ENCODE peak calls at places on chromosomes 6 and 20, in seven cellular contexts. S is fibroblast of lung, E is astrocyte, P is endothelial cell of umbilical vein, H is PC-3, D is mammary epithelial cell, A is GM23338. K is an unnamed sample.

GRCh38 chr6:31222496-31222895 is 49.4 kb downstream of the HLA-C start:
- DNase-seq in D (no peak), P (no peak), E (no peak), S (no peak), A (no peak), H (no peak), K (no peak)

GRCh38 chr20:51712501-51713212 is 55.5 kb downstream of the ATP9A start:
- DNase-seq in A (peak; percentile 81), H (peak; percentile 75), S (peak; percentile 51), E (peak; percentile 39), P (peak; percentile 23), D (no peak), K (peak; percentile 23)

GRCh38 chr6:147974376-147974775 is 368.3 kb upstream of the SASH1 start:
- DNase-seq in P (no peak), A (no peak), E (peak; percentile 76), H (peak; percentile 77), S (no peak), D (peak; percentile 82), K (no peak)

GRCh38 chr6:158039571-158040050 is 57.9 kb downstream of the SYNJ2 start:
- DNase-seq in E (peak; percentile 87), H (peak; percentile 60), D (no peak), S (no peak), P (no peak), A (no peak), K (no peak)

GRCh38 chr20:32040142-32040953 is 11.7 kb upstream of the HCK start:
- DNase-seq in S (no peak), D (peak; percentile 27), P (no peak), E (no peak), A (no peak), H (no peak), K (no peak)

GRCh38 chr20:37351689-37352610 is 6.0 kb downstream of the SRC start:
- DNase-seq in D (no peak), E (no peak), A (no peak), S (no peak), P (no peak), H (no peak), K (no peak)

GRCh38 chr20:31990958-31991705 is 19.1 kb upstream of the CCM2L start:
- DNase-seq in E (no peak), P (no peak), A (no peak), D (no peak), S (no peak), H (no peak), K (no peak)

GRCh38 chr6:108105584-108105983 is 31.0 kb upstream of the OSTM1 start:
- DNase-seq in S (no peak), D (no peak), P (no peak), A (no peak), H (no peak), E (peak; percentile 47), K (no peak)

GRCh38 chr6:26235240-26235730 is 129.7 kb upstream of the BTN3A2 start:
- DNase-seq in E (no peak), A (no peak), H (peak; percentile 32), D (no peak), P (no peak), S (peak; percentile 60), K (no peak)

GRCh38 chr6:111978826-111979225 is 75.1 kb upstream of the CCN6 start:
- DNase-seq in D (peak; percentile 51), S (peak; percentile 9), A (no peak), H (no peak), E (no peak), P (no peak), K (no peak)

GRCh38 chr6:136173519-136174507 is 76.3 kb downstream of the MTFR2 start:
- DNase-seq in A (no peak), S (peak; percentile 92), H (no peak), P (peak; percentile 89), E (peak; percentile 15), D (no peak), K (peak; percentile 13)

GRCh38 chr6:77026341-77026740 is 436.9 kb downstream of the HTR1B start:
- DNase-seq in A (no peak), S (no peak), D (no peak), P (no peak), E (no peak), H (no peak), K (no peak)

GRCh38 chr6:169619650-169620049 is 82.2 kb downstream of the WDR27 start:
- DNase-seq in E (peak; percentile 35), S (peak; percentile 14), D (peak; percentile 69), P (no peak), H (peak; percentile 61), A (peak; percentile 26), K (no peak)

GRCh38 chr6:163427498-163428254 is 13.2 kb downstream of the QKI start:
- DNase-seq in D (peak; percentile 69), P (peak; percentile 87), A (peak; percentile 63), E (peak; percentile 71), H (peak; percentile 47), S (peak; percentile 90), K (peak; percentile 53)

GRCh38 chr6:158818580-158819212 is 472 bp downstream of the EZR start:
- DNase-seq in S (peak; percentile 61), H (peak; percentile 38), P (peak; percentile 57), D (peak; percentile 63), A (peak; percentile 73), E (peak; percentile 52), K (peak; percentile 79)

GRCh38 chr6:106300944-106301343 is 24.6 kb downstream of the ATG5 start:
- DNase-seq in A (peak; percentile 53), E (peak; percentile 44), P (peak; percentile 38), D (peak; percentile 42), H (peak; percentile 59), S (peak; percentile 74), K (peak; percentile 43)

GRCh38 chr6:40536442-40536841 is 50.7 kb downstream of the LRFN2 start:
- DNase-seq in S (no peak), P (no peak), D (no peak), A (peak; percentile 76), H (peak; percentile 4), E (no peak), K (peak; percentile 42)

GRCh38 chr6:74631558-74631957 is 574.3 kb downstream of the COL12A1 start:
- DNase-seq in P (no peak), D (no peak), E (no peak), H (peak; percentile 49), A (no peak), S (peak; percentile 4), K (no peak)

GRCh38 chr6:23316131-23316530 is 746.8 kb downstream of the HDGFL1 start:
- DNase-seq in E (no peak), P (peak; percentile 82), D (no peak), H (peak; percentile 70), S (peak; percentile 4), A (no peak), K (no peak)

GRCh38 chr6:87099472-87099871 is 4.6 kb upstream of the CGA start:
- DNase-seq in E (no peak), P (no peak), H (no peak), D (no peak), S (no peak), A (no peak), K (no peak)

GRCh38 chr6:169668203-169668847 is 33.5 kb downstream of the WDR27 start:
- DNase-seq in S (no peak), E (no peak), P (no peak), H (no peak), D (no peak), A (peak; percentile 28), K (no peak)

GRCh38 chr20:62900692-62901584 is 25.4 kb downstream of the DIDO1 start:
- DNase-seq in E (no peak), H (peak; percentile 76), S (no peak), A (peak; percentile 73), P (peak; percentile 19), D (peak; percentile 51), K (peak; percentile 81)

GRCh38 chr20:38060536-38060935 is 27.0 kb downstream of the RPRD1B start:
- DNase-seq in E (peak; percentile 87), A (no peak), S (no peak), P (no peak), D (no peak), H (peak; percentile 41), K (no peak)

DNA sequence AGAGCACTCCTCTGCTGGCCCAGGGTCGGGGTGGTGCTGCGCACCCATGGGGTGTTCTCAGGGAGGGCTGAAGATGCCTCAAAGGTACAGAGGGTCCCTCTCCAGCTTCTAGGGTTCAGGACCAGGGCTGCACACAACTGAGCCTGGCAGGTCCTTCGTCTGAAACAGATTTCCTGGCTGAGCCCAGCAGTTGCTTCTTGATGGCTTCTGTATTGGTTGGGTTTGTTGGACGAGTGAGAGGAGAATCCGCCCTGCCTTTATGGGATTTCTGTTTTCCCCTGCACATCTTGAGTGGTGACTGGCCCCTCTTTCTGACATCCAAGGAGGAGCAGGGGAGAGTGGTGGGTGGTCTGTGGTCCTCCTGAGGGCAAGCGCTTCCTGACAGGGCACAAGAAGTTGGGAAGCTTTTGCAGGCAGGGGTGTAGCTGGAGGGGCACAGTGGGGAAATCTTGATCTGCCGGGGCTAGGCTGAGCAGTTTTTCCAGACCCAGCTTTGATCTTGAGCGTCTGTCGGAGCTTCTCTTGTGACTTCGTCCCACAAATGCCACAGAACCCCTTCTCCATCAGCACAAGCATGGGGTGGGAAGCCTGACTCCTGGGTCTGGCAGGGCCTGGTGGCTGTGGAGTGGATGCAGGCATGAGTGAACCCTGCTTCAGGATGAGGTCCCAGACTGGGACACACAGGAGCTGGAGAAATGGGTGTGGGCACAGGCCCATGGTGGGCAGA is 116.5 kb downstream of the SYNDIG1 start:
- DNase-seq in S (no peak), D (no peak), A (no peak), E (no peak), P (no peak), H (no peak), K (no peak)
- H3K27me3 ChIP-seq in S (no peaks in the 10 kb centered on the region), D (no peaks in the 10 kb centered on the region), A (no peaks in the 10 kb centered on the region), E (no peaks in the 10 kb centered on the region), P (no peaks in the 10 kb centered on the region), H (peaks cover 96% of the 10 kb centered on the region), K (no peaks in the 10 kb centered on the region)

GRCh38 chr6:122511193-122511924 is 39.8 kb upstream of the SERINC1 start:
- DNase-seq in S (no peak), P (no peak), E (no peak), H (no peak), D (no peak), A (no peak), K (no peak)
- H3K4me2 ChIP-seq in S (no peak overlapping the region), P (no peak overlapping the region), E (no peak overlapping the region), H (no peak overlapping the region), D (no peak overlapping the region), A (no peak overlapping the region), K (no peak overlapping the region)

DNA sequence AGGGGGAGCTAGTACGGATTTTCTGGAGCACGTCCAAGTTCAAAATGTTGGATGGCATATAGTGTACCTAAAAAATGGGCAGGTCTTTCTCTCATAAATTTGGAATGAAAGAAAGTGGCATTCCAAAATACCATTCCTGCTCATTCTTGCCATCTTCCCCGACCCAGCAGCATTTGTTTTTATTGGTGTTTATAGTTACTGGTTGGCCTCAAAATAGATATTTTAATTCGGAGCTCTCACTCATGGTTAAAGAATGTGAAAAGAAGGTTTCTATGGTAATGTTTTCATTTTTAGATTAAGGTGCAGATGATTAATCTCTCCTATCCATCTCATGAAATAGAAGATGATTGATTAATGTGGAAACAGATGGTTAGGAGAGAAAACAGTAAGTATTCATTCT is 204.5 kb downstream of the HIVEP2 start:
- DNase-seq in D (peak; percentile 27), S (no peak), E (peak; percentile 37), P (no peak), A (no peak), H (no peak), K (no peak)
- H3K4me3 ChIP-seq in D (no peak overlapping the region), S (no peak overlapping the region), E (no peak overlapping the region), P (no peak overlapping the region), A (no peak overlapping the region), H (no peak overlapping the region), K (no peak overlapping the region)

DNA sequence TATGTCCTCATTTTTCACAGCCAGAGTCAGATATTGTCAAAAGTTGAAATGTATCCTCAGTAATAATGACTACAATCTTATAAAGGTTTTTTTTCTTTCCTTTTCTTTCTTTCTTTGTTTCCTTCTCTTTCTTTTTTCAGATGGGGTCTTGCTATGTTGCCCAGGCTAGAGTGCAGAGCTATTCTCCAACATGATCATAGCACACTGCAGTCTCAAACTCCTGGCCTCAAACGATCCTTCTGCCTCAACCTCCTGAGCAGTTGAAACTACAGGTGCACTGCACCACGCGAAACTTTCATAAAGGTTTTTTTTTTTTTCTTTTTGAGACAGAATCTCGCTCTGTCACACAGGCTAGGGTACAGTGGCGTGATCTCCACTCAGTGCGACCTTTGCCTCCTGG is 31.1 kb upstream of the FOXA2 start:
- DNase-seq in S (no peak), D (no peak), P (no peak), A (no peak), H (no peak), E (no peak), K (no peak)
- H3K27me3 ChIP-seq in S (no peaks in the 10 kb centered on the region), D (no peaks in the 10 kb centered on the region), P (no peaks in the 10 kb centered on the region), A (peaks cover 28% of the 10 kb centered on the region), H (peaks cover 63% of the 10 kb centered on the region), E (no peaks in the 10 kb centered on the region), K (peaks cover 6% of the 10 kb centered on the region)

K was measured in hepatocyte.